ENCODE peak calls at places on chromosome 21, in ten cellular contexts. C is retina; T is AG09319; I is activated T-cell treated with anti-CD3 and anti-CD28 coated beads, Interleukin-2, amount 50 U/mL, for 4 hours; Q is stimulated activated CD4-positive, alpha-beta T cell treated with anti-CD3 and anti-CD28 coated beads, Interleukin-2, amount 100 ng/mL, for 24 hours; F is activated CD4-positive, alpha-beta T cell treated with anti-CD3 and anti-CD28 coated beads for 24 hours; E is KG1; G is AG10803; J is GM04503; B is endothelial cell. X is an unnamed sample.

GRCh38 chr21:43209575-43210453 is 41.0 kb downstream of the CRYAA start:
- DNase-seq in Q (no peak), J (no peak), B (no peak), T (no peak), G (peak), F (no peak), E (no peak), C (no peak), I (no peak), X (no peak)

GRCh38 chr21:45898028-45898350 is 83.6 kb upstream of the COL6A1 start:
- DNase-seq in J (no peak), T (no peak), G (no peak), C (no peak), F (no peak), E (no peak), I (no peak), B (no peak), Q (no peak), X (no peak)

GRCh38 chr21:35370071-35370470 is 321.0 kb upstream of the RUNX1 start:
- DNase-seq in Q (no peak), B (no peak), J (no peak), E (no peak), F (no peak), C (no peak), T (no peak), G (no peak), I (no peak), X (no peak)

GRCh38 chr21:34243562-34243961 is 120.2 kb upstream of the KCNE2 start:
- DNase-seq in C (no peak), G (peak), E (no peak), F (peak), I (peak), J (no peak), B (peak), Q (peak), T (no peak), X (no peak)

GRCh38 chr21:37207441-37208009 is 59.6 kb downstream of the VPS26C start:
- DNase-seq in B (no peak), I (no peak), C (peak), F (no peak), Q (no peak), G (peak), E (peak), T (no peak), J (no peak), X (no peak)

GRCh38 chr21:34221331-34222030 is 142.3 kb upstream of the KCNE2 start:
- DNase-seq in F (no peak), C (no peak), E (no peak), Q (no peak), J (no peak), I (no peak), B (no peak), G (no peak), T (peak), X (no peak)

GRCh38 chr21:41997657-41998056 is 12.5 kb downstream of the ZBTB21 start:
- DNase-seq in B (no peak), Q (no peak), I (no peak), C (no peak), J (no peak), E (no peak), T (no peak), G (no peak), F (no peak), X (no peak)

GRCh38 chr21:41947596-41948403 is 6.0 kb downstream of the C2CD2 start:
- DNase-seq in B (no peak), G (peak), J (no peak), E (no peak), I (no peak), Q (no peak), T (no peak), F (no peak), C (no peak), X (no peak)

GRCh38 chr21:44881586-44881939 is 8.1 kb upstream of the PTTG1IP start:
- DNase-seq in B (no peak), C (no peak), G (no peak), Q (no peak), J (no peak), T (no peak), I (no peak), F (no peak), E (no peak), X (no peak)

GRCh38 chr21:44326716-44327602 is 12.2 kb downstream of the CFAP410 start:
- DNase-seq in Q (no peak), E (no peak), F (no peak), I (no peak), T (no peak), G (no peak), C (no peak), J (no peak), B (no peak), X (no peak)

GRCh38 chr21:24197956-24198355 is 1409.3 kb downstream of the MRPL39 start:
- DNase-seq in Q (no peak), J (no peak), B (no peak), F (no peak), I (no peak), G (no peak), T (no peak), E (no peak), C (no peak), X (no peak)

GRCh38 chr21:36749935-36750578 is 51.1 kb downstream of the SIM2 start:
- DNase-seq in Q (no peak), B (peak), F (no peak), T (no peak), G (peak), J (no peak), C (peak), E (no peak), I (no peak), X (no peak)

GRCh38 chr21:38950388-38951094 is 144.8 kb downstream of the ETS2 start:
- DNase-seq in E (no peak), G (no peak), I (no peak), F (no peak), C (no peak), B (no peak), T (no peak), Q (no peak), J (no peak), X (no peak)

GRCh38 chr21:43854773-43855633 is 10.0 kb upstream of the AGPAT3 start:
- DNase-seq in I (no peak), B (no peak), F (no peak), Q (peak), J (no peak), C (no peak), E (no peak), G (no peak), T (no peak), X (no peak)

GRCh38 chr21:37712204-37712934 is 203.9 kb downstream of the KCNJ6 start:
- DNase-seq in E (no peak), B (peak), I (no peak), T (peak), Q (peak), G (peak), C (peak), J (peak), F (peak), X (no peak)

GRCh38 chr21:45393021-45393420 is 11.9 kb upstream of the COL18A1 start:
- DNase-seq in J (no peak), B (no peak), C (peak), T (no peak), Q (no peak), I (no peak), E (no peak), F (no peak), G (no peak), X (no peak)

GRCh38 chr21:28480091-28480869 is 512.4 kb downstream of the LTN1 start:
- DNase-seq in G (peak), J (no peak), E (no peak), F (no peak), T (no peak), I (no peak), Q (no peak), C (no peak), B (no peak), X (no peak)

GRCh38 chr21:24658016-24658415 is 949.3 kb downstream of the MRPL39 start:
- DNase-seq in F (no peak), E (no peak), T (no peak), I (no peak), B (no peak), C (no peak), Q (no peak), J (no peak), G (no peak), X (no peak)

GRCh38 chr21:46319192-46319591 is 4.5 kb downstream of the C21orf58 start:
- DNase-seq in J (no peak), B (no peak), C (no peak), T (no peak), E (no peak), F (no peak), G (no peak), Q (no peak), I (no peak), X (no peak)

GRCh38 chr21:45579383-45580180 is 37.3 kb upstream of the SLC19A1 start:
- DNase-seq in I (no peak), J (no peak), T (no peak), C (no peak), B (no peak), F (no peak), G (no peak), Q (no peak), E (no peak), X (no peak)

GRCh38 chr21:37594472-37594951 is 227.9 kb downstream of the DYRK1A start:
- DNase-seq in J (no peak), T (no peak), E (no peak), C (no peak), B (no peak), G (no peak), Q (no peak), F (no peak), I (no peak), X (no peak)

GRCh38 chr21:34642211-34643075 is 26.4 kb upstream of the CLIC6 start:
- DNase-seq in T (no peak), Q (no peak), J (peak), C (no peak), B (no peak), I (no peak), E (no peak), F (no peak), G (peak), X (no peak)

GRCh38 chr21:34782666-34783365 is 114.0 kb downstream of the CLIC6 start:
- DNase-seq in I (no peak), G (no peak), C (peak), F (no peak), E (no peak), J (no peak), B (no peak), Q (no peak), T (no peak), X (no peak)

GRCh38 chr21:23887709-23888303 is 1719.5 kb downstream of the MRPL39 start:
- DNase-seq in G (no peak), C (no peak), E (no peak), B (no peak), I (peak), T (no peak), Q (peak), J (no peak), F (no peak), X (no peak)

GRCh38 chr21:35565204-35565611 is 495.1 kb downstream of the SETD4 start:
- DNase-seq in B (no peak), J (peak), G (peak), F (no peak), I (no peak), Q (no peak), E (no peak), C (no peak), T (no peak), X (no peak)

GRCh38 chr21:36985761-36986594 is 19.5 kb upstream of the HLCS start:
- DNase-seq in Q (no peak), E (no peak), C (no peak), I (no peak), T (no peak), F (no peak), G (no peak), J (no peak), B (no peak), X (no peak)

GRCh38 chr21:29299046-29299905 is 554 bp downstream of the BACH1 start:
- DNase-seq in Q (peak), I (peak), F (peak), T (no peak), B (peak), J (peak), G (peak), C (peak), E (peak), X (no peak)

GRCh38 chr21:25963186-25963585 is 207.4 kb downstream of the APP start:
- DNase-seq in C (no peak), B (no peak), Q (no peak), F (no peak), E (no peak), T (no peak), G (no peak), J (no peak), I (no peak), X (no peak)

GRCh38 chr21:29849735-29850176 is 90.0 kb downstream of the GRIK1 start:
- DNase-seq in Q (peak), T (peak), I (peak), E (peak), G (peak), J (no peak), B (peak), F (peak), C (peak), X (peak)

GRCh38 chr21:42777757-42778344 is 101.5 kb downstream of the WDR4 start:
- DNase-seq in B (no peak), G (no peak), J (no peak), T (no peak), E (no peak), C (peak), I (no peak), Q (no peak), F (no peak), X (no peak)

GRCh38 chr21:44378646-44379581 is 25.5 kb downstream of the TRPM2 start:
- DNase-seq in F (no peak), J (no peak), I (no peak), C (no peak), Q (no peak), B (no peak), T (no peak), E (no peak), G (no peak), X (no peak)

GRCh38 chr21:42496120-42496838 is at the start of gene RSPH1:
- DNase-seq in F (peak), J (peak), I (peak), B (peak), G (peak), E (peak), C (peak), T (peak), Q (peak), X (peak)

GRCh38 chr21:43268086-43268803 is 99.4 kb downstream of the CRYAA start:
- DNase-seq in F (no peak), G (no peak), J (no peak), Q (no peak), B (no peak), T (no peak), E (no peak), C (no peak), I (no peak), X (no peak)

GRCh38 chr21:35343046-35343816 is 294.1 kb upstream of the RUNX1 start:
- DNase-seq in Q (no peak), F (no peak), E (no peak), J (no peak), I (no peak), T (no peak), C (no peak), G (no peak), B (no peak), X (no peak)

GRCh38 chr21:33949516-33950424 is 34.2 kb upstream of the ATP5PO start:
- DNase-seq in J (no peak), B (no peak), C (no peak), G (no peak), I (peak), E (no peak), F (no peak), T (no peak), Q (peak), X (no peak)

GRCh38 chr21:42379425-42380215 is 13.3 kb upstream of the TFF1 start:
- DNase-seq in T (no peak), G (no peak), E (no peak), F (no peak), B (no peak), Q (no peak), C (no peak), J (no peak), I (no peak), X (no peak)